ENCODE peak calls at places on chromosomes 13 and 19, in nine cellular contexts. One of them, this sample, is unnamed.

GRCh38 chr13:90205081-90205480 is 1142.4 kb upstream of the MIR17HG start:
- DNase-seq in Calu3: no peak
- DNase-seq in GM13977: no peak
- DNase-seq in activated T-cell treated with anti-CD3 and anti-CD28 coated beads for 1 hour: no peak
- DNase-seq in ELR: no peak
- DNase-seq in NCI-H2081 treated with DMSO at 0.1 percent for 48 hours: no peak
- DNase-seq in memory B cell: no peak
- DNase-seq in left ventricle myocardium inferior: no peak
- DNase-seq in adrenal gland: no peak
- DNase-seq in this sample: no peak

GRCh38 chr13:39776439-39776838 is 121.0 kb downstream of the COG6 start:
- DNase-seq in ELR: peak
- DNase-seq in activated T-cell treated with anti-CD3 and anti-CD28 coated beads for 1 hour: no peak
- DNase-seq in Calu3: no peak
- DNase-seq in memory B cell: no peak
- DNase-seq in GM13977: peak
- DNase-seq in adrenal gland: no peak
- DNase-seq in left ventricle myocardium inferior: no peak
- DNase-seq in NCI-H2081 treated with DMSO at 0.1 percent for 48 hours: no peak
- DNase-seq in this sample: no peak

GRCh38 chr13:39253774-39254173 is 215.5 kb downstream of the NHLRC3 start:
- DNase-seq in ELR: peak
- DNase-seq in Calu3: no peak
- DNase-seq in adrenal gland: no peak
- DNase-seq in left ventricle myocardium inferior: no peak
- DNase-seq in NCI-H2081 treated with DMSO at 0.1 percent for 48 hours: no peak
- DNase-seq in activated T-cell treated with anti-CD3 and anti-CD28 coated beads for 1 hour: no peak
- DNase-seq in GM13977: no peak
- DNase-seq in memory B cell: no peak
- DNase-seq in this sample: no peak

GRCh38 chr19:28393574-28394336 is 819.2 kb downstream of the UQCRFS1 start:
- DNase-seq in GM13977: no peak
- DNase-seq in memory B cell: no peak
- DNase-seq in left ventricle myocardium inferior: no peak
- DNase-seq in activated T-cell treated with anti-CD3 and anti-CD28 coated beads for 1 hour: no peak
- DNase-seq in NCI-H2081 treated with DMSO at 0.1 percent for 48 hours: no peak
- DNase-seq in Calu3: no peak
- DNase-seq in ELR: peak
- DNase-seq in adrenal gland: peak
- DNase-seq in this sample: no peak

GRCh38 chr13:57630661-57631606 is 610 bp upstream of the PCDH17 start:
- DNase-seq in NCI-H2081 treated with DMSO at 0.1 percent for 48 hours: no peak
- DNase-seq in activated T-cell treated with anti-CD3 and anti-CD28 coated beads for 1 hour: no peak
- DNase-seq in Calu3: no peak
- DNase-seq in left ventricle myocardium inferior: no peak
- DNase-seq in GM13977: peak
- DNase-seq in memory B cell: no peak
- DNase-seq in ELR: peak
- DNase-seq in adrenal gland: peak
- DNase-seq in this sample: no peak

GRCh38 chr19:49473868-49474544 is at the start of gene FLT3LG:
- DNase-seq in activated T-cell treated with anti-CD3 and anti-CD28 coated beads for 1 hour: peak
- DNase-seq in adrenal gland: peak
- DNase-seq in memory B cell: peak
- DNase-seq in NCI-H2081 treated with DMSO at 0.1 percent for 48 hours: no peak
- DNase-seq in Calu3: peak
- DNase-seq in left ventricle myocardium inferior: peak
- DNase-seq in ELR: peak
- DNase-seq in GM13977: peak
- DNase-seq in this sample: peak

GRCh38 chr13:52925221-52925620 is 76.8 kb upstream of the PCDH8 start:
- DNase-seq in left ventricle myocardium inferior: peak
- DNase-seq in GM13977: no peak
- DNase-seq in ELR: no peak
- DNase-seq in memory B cell: no peak
- DNase-seq in Calu3: no peak
- DNase-seq in adrenal gland: no peak
- DNase-seq in activated T-cell treated with anti-CD3 and anti-CD28 coated beads for 1 hour: no peak
- DNase-seq in NCI-H2081 treated with DMSO at 0.1 percent for 48 hours: no peak
- DNase-seq in this sample: no peak

GRCh38 chr13:51832471-51833152 is 12.4 kb downstream of the TMEM272 start:
- DNase-seq in activated T-cell treated with anti-CD3 and anti-CD28 coated beads for 1 hour: peak
- DNase-seq in left ventricle myocardium inferior: no peak
- DNase-seq in ELR: peak
- DNase-seq in GM13977: peak
- DNase-seq in adrenal gland: no peak
- DNase-seq in memory B cell: no peak
- DNase-seq in Calu3: no peak
- DNase-seq in NCI-H2081 treated with DMSO at 0.1 percent for 48 hours: no peak
- DNase-seq in this sample: no peak